ENCODE peak calls at places on chromosomes 1 and 21, in eight cellular contexts. V is HCT116, U is MM.1S, Y is SK-N-SH, Z is GM23248, C is OCI-LY7, D is GM23338, Q is hepatocyte. N is an unnamed sample.

GRCh38 chr1:225418598-225418997 is 9.2 kb downstream of the LBR start:
- DNase-seq in U (no peak), C (no peak), V (no peak), Q (peak; percentile 52), D (no peak), Y (no peak), Z (no peak), N (peak; percentile 54)

GRCh38 chr1:181152892-181153633 is 64.6 kb downstream of the IER5 start:
- DNase-seq in Z (peak; percentile 79), Q (peak; percentile 79), V (no peak), D (peak; percentile 62), U (peak; percentile 96), Y (peak; percentile 68), C (peak; percentile 62), N (no peak)

GRCh38 chr1:212847549-212847948 is at the start of gene SPATA45:
- DNase-seq in U (no peak), D (no peak), V (no peak), C (no peak), Y (no peak), Q (no peak), Z (no peak), N (no peak)

GRCh38 chr1:42146916-42147320 is 6.3 kb upstream of the GUCA2B start:
- DNase-seq in U (peak; percentile 71), V (peak; percentile 79), Z (peak; percentile 69), C (peak; percentile 63), Y (peak; percentile 85), Q (peak; percentile 87), D (peak; percentile 96), N (peak; percentile 90)

GRCh38 chr1:160623860-160624259 is 23.0 kb downstream of the SLAMF1 start:
- DNase-seq in Z (no peak), D (no peak), V (no peak), C (no peak), Y (no peak), U (peak; percentile 40), Q (no peak), N (no peak)

GRCh38 chr1:231826566-231826965 is 200.0 kb downstream of the DISC1 start:
- DNase-seq in C (no peak), U (no peak), V (no peak), Y (no peak), D (no peak), Q (no peak), Z (no peak), N (peak; percentile 23)

GRCh38 chr1:8424539-8425116 is 106.7 kb downstream of the SLC45A1 start:
- DNase-seq in D (peak; percentile 87), V (peak; percentile 22), Y (no peak), U (no peak), Q (peak; percentile 84), Z (no peak), C (peak; percentile 90), N (peak; percentile 76)

GRCh38 chr21:44540741-44541288 is 820 bp upstream of the KRTAP10-1 start:
- DNase-seq in U (no peak), V (no peak), Q (no peak), Z (no peak), C (no peak), Y (no peak), D (no peak), N (no peak)

GRCh38 chr1:162905759-162906158 is 44.8 kb upstream of the CCDC190 start:
- DNase-seq in D (no peak), Y (no peak), C (no peak), U (no peak), Z (peak; percentile 91), Q (peak; percentile 64), V (no peak), N (peak; percentile 92)

GRCh38 chr1:230453377-230453776 is 27.2 kb upstream of the PGBD5 start:
- DNase-seq in Z (no peak), Y (no peak), D (no peak), U (peak; percentile 78), V (no peak), C (no peak), Q (no peak), N (no peak)

GRCh38 chr1:240155605-240156004 is 63.9 kb downstream of the FMN2 start:
- DNase-seq in Y (no peak), V (no peak), Q (no peak), U (no peak), C (no peak), D (no peak), Z (no peak), N (no peak)

GRCh38 chr1:27539901-27540861 is 50.2 kb upstream of the WASF2 start:
- DNase-seq in Z (peak; percentile 98), Y (no peak), U (no peak), C (no peak), Q (no peak), D (no peak), V (peak; percentile 81), N (peak; percentile 98)

GRCh38 chr1:18922319-18922726 is 20.0 kb upstream of the ALDH4A1 start:
- DNase-seq in D (no peak), V (no peak), Z (peak; percentile 95), C (no peak), Q (peak; percentile 82), Y (no peak), U (no peak), N (peak; percentile 84)

GRCh38 chr1:9732123-9732971 is 80.8 kb downstream of the PIK3CD start:
- DNase-seq in Q (no peak), Y (no peak), D (no peak), V (no peak), C (no peak), Z (no peak), U (no peak), N (no peak)

GRCh38 chr1:41849211-41849759 is 69.4 kb downstream of the HIVEP3 start:
- DNase-seq in U (no peak), Y (no peak), D (no peak), Z (no peak), V (no peak), Q (no peak), C (no peak), N (no peak)

GRCh38 chr1:7535934-7536878 is 234.9 kb upstream of the VAMP3 start:
- DNase-seq in U (no peak), Q (no peak), C (no peak), V (no peak), Z (no peak), D (peak; percentile 77), Y (no peak), N (no peak)

GRCh38 chr1:210584439-210585113 is 255.9 kb downstream of the HHAT start:
- DNase-seq in Q (peak; percentile 91), Z (peak; percentile 83), D (peak; percentile 93), C (peak; percentile 53), Y (peak; percentile 75), V (peak; percentile 54), U (peak; percentile 85), N (peak; percentile 93)

GRCh38 chr1:16073490-16074104 is at the start of gene FAM131C:
- DNase-seq in U (peak; percentile 89), Z (peak; percentile 72), V (no peak), C (peak; percentile 51), Q (peak; percentile 78), D (peak; percentile 65), Y (peak; percentile 95), N (peak; percentile 54)

GRCh38 chr1:246537887-246538286 is 28.2 kb downstream of the TFB2M start:
- DNase-seq in Y (no peak), D (no peak), C (no peak), Z (no peak), V (no peak), U (no peak), Q (peak; percentile 25), N (peak; percentile 12)

GRCh38 chr21:36696390-36696639 is 2.6 kb upstream of the SIM2 start:
- DNase-seq in Y (no peak), C (no peak), D (peak; percentile 55), Q (no peak), U (no peak), Z (no peak), V (no peak), N (no peak)

DNA sequence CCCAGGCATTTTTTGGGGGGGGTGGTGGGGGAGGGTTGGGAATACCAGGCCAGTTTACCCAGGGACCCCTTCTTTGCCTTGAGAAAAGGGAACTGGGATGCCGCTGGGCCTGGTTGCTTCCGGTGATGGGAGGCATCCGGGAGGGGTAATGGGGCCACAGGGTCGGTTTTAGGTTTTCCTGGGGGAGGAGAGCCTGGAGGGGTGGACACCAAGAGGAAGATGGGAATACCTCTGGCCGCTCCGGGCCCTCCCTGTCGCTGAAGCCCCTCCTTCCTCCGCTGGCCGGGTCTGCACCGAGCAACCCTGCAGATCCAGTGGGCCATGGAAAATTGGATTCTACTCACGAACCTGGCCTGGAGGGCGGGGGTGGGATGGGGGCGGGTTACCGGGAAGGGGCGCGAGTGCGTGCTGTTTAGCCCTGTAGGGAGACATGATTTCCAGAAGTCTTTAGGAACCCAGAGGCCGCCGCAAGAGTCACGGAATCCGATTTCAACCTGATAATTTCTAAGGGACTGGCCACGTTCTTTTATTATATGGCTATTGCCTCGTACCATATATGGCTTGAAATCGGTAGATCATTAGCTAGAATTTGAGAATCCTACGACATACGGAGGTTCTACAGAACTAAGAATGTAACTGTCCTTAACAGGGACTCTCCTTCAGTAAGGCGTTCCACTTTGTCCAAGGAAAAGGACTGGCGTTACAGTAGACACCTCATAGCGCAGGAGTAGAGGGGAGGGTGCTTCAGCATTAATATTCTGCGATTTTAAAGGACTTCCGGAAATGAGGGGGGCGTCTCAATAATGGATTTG is 768 bp downstream of the AKIRIN1 start:
- DNase-seq in V (no peak), U (no peak), C (peak; percentile 12), Q (peak; percentile 74), D (peak; percentile 64), Z (peak; percentile 66), Y (peak; percentile 77), N (peak; percentile 45)
- TF ChIP-seq EZH2phosphoT487 in V (no peak), U (no peak), C (no peak), Q (no peak), D (no peak), Z (no peak), Y (no peak), N (no peak)

GRCh38 chr1:150282558-150282958 is 204 bp downstream of the CIART start:
- DNase-seq in Y (peak; percentile 24), D (no peak), V (no peak), C (no peak), Q (no peak), U (no peak), Z (no peak), N (no peak)
- H3K4me2 ChIP-seq in Y (peak overlapping the region; percentile 62), D (peak overlapping the region; percentile 80), V (no peak overlapping the region), C (no peak overlapping the region), Q (peak overlapping the region; percentile 84), U (no peak overlapping the region), Z (peak overlapping the region; percentile 94), N (peak overlapping the region; percentile 90)

GRCh38 chr1:237650809-237651208 is 239.9 kb downstream of the ZP4 start:
- DNase-seq in U (no peak), D (no peak), Y (no peak), V (no peak), Z (no peak), C (no peak), Q (no peak), N (no peak)

GRCh38 chr1:237655778-237656177 is 234.9 kb downstream of the ZP4 start:
- DNase-seq in U (no peak), Q (no peak), V (no peak), C (no peak), Y (no peak), Z (no peak), D (no peak), N (no peak)
- H3K9me2 ChIP-seq in U (no peaks in the 10 kb centered on the region), Q (no peaks in the 10 kb centered on the region), V (no peaks in the 10 kb centered on the region), C (no peaks in the 10 kb centered on the region), Y (no peaks in the 10 kb centered on the region), Z (no peaks in the 10 kb centered on the region), D (no peaks in the 10 kb centered on the region), N (no peaks in the 10 kb centered on the region)

DNA sequence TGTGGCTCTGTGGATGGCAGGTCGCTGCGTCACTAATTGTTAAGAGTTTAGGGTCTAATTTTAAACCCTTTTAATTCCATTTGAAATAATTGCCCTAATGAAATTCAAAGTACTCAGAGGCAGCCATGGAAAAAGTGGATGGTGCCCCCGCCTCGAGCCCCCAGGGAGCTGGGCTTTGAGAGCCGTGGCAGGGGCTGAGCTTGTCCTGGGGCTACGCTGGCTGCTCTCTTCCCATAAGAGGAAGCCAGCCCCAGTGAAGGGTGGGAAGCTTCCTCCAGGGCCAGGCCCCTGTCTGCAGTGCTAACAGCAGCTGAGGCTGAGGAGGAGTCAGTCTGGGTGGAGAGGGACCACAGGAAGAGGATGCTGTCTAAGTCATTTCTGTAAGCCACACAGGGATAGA is 315.0 kb upstream of the POU3F1 start:
- DNase-seq in C (no peak), D (no peak), V (no peak), Y (no peak), Q (no peak), Z (no peak), U (no peak), N (no peak)
- TF ChIP-seq EZH2phosphoT487 in C (no peak), D (no peak), V (no peak), Y (no peak), Q (no peak), Z (no peak), U (no peak), N (no peak)

N was measured in PC-3.